ENCODE peak calls at places on chromosomes 2 and 18, in ten cellular contexts. R is choroid plexus epithelial cell, B is cardiac muscle cell, K is mesothelial cell of epicardium, C is cardiac fibroblast, Y is transverse colon, T is lung, U is AG09309, D is GM20000, O is H9. Z is an unnamed sample.

GRCh38 chr2:186554450-186554849 is 35.4 kb upstream of the ITGAV start:
- DNase-seq in R (no peak), B (no peak), K (no peak), C (peak), Y (no peak), T (no peak), U (no peak), D (no peak), O (no peak), Z (no peak)

GRCh38 chr2:85032621-85033020 is 61.7 kb downstream of the KCMF1 start:
- DNase-seq in R (peak), B (no peak), K (no peak), C (peak), Y (no peak), T (no peak), U (no peak), D (no peak), O (no peak), Z (no peak)

GRCh38 chr2:6784299-6784698 is 81.4 kb downstream of the CMPK2 start:
- DNase-seq in R (no peak), B (no peak), K (no peak), C (no peak), Y (no peak), T (no peak), U (no peak), D (no peak), O (no peak), Z (no peak)

GRCh38 chr18:74251297-74252031 is 40.3 kb downstream of the CYB5A start:
- DNase-seq in R (peak), B (no peak), K (no peak), C (peak), Y (no peak), T (no peak), U (peak), D (no peak), O (no peak), Z (no peak)

GRCh38 chr2:24115057-24115456 is 8.1 kb downstream of the PFN4 start:
- DNase-seq in R (peak), B (no peak), K (no peak), C (peak), Y (no peak), T (no peak), U (no peak), D (no peak), O (no peak), Z (no peak)

GRCh38 chr18:27824841-27825720 is 351.8 kb downstream of the CDH2 start:
- DNase-seq in R (no peak), B (no peak), K (no peak), C (no peak), Y (no peak), T (no peak), U (no peak), D (no peak), O (no peak), Z (no peak)

GRCh38 chr2:168515502-168515901 is 59.4 kb downstream of the CERS6 start:
- DNase-seq in R (peak), B (no peak), K (no peak), C (peak), Y (no peak), T (no peak), U (peak), D (no peak), O (no peak), Z (no peak)

GRCh38 chr2:98704499-98705332 is 26.2 kb downstream of the MGAT4A start:
- DNase-seq in R (no peak), B (no peak), K (no peak), C (no peak), Y (peak), T (no peak), U (no peak), D (no peak), O (no peak), Z (no peak)

GRCh38 chr2:193845604-193846003 is 1650.9 kb upstream of the TMEFF2 start:
- DNase-seq in R (no peak), B (no peak), K (no peak), C (no peak), Y (no peak), T (no peak), U (no peak), D (no peak), O (no peak), Z (no peak)
- TF ChIP-seq CTCF in R (no peak), B (no peak), K (no peak), C (no peak), Y (no peak), T (no peak), U (no peak), D (no peak), O (no peak), Z (no peak)

DNA sequence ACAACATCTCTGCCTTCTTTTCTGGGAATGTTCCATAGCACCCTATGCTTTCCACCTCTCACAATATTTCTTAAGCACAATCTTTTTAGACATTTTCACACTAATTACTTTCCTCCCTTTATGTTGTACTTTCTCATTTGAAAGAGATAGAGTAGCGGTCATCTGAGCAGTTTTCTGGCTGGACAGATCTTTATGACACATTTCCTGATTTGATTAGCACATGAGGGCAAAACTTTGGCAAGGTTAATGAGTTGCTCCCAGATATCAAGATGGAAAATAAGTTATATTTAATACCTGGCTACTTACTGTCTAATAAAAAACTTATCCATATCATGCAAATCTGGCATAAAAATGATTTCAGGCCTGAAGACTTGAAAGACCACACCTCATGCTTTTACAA is 723.9 kb downstream of the SOCS6 start:
- DNase-seq in R (no peak), B (no peak), K (no peak), C (no peak), Y (no peak), T (no peak), U (no peak), D (no peak), O (no peak), Z (no peak)
- TF ChIP-seq CTCF in R (no peak), B (no peak), K (no peak), C (no peak), Y (no peak), T (no peak), U (no peak), D (no peak), O (no peak), Z (no peak)

GRCh38 chr18:8938817-8939216 is 163.7 kb upstream of the NDUFV2 start:
- DNase-seq in R (no peak), B (no peak), K (no peak), C (peak), Y (no peak), T (no peak), U (no peak), D (no peak), O (no peak), Z (no peak)

GRCh38 chr18:8942909-8943545 is 159.5 kb upstream of the NDUFV2 start:
- DNase-seq in R (no peak), B (no peak), K (no peak), C (no peak), Y (no peak), T (no peak), U (no peak), D (no peak), O (no peak), Z (no peak)

GRCh38 chr18:8944871-8945245 is 157.6 kb upstream of the NDUFV2 start:
- DNase-seq in R (no peak), B (no peak), K (no peak), C (no peak), Y (no peak), T (no peak), U (no peak), D (no peak), O (no peak), Z (no peak)

GRCh38 chr18:8943900-8944870 is 158.3 kb upstream of the NDUFV2 start:
- DNase-seq in R (peak), B (no peak), K (no peak), C (peak), Y (no peak), T (no peak), U (peak), D (no peak), O (no peak), Z (no peak)

DNA sequence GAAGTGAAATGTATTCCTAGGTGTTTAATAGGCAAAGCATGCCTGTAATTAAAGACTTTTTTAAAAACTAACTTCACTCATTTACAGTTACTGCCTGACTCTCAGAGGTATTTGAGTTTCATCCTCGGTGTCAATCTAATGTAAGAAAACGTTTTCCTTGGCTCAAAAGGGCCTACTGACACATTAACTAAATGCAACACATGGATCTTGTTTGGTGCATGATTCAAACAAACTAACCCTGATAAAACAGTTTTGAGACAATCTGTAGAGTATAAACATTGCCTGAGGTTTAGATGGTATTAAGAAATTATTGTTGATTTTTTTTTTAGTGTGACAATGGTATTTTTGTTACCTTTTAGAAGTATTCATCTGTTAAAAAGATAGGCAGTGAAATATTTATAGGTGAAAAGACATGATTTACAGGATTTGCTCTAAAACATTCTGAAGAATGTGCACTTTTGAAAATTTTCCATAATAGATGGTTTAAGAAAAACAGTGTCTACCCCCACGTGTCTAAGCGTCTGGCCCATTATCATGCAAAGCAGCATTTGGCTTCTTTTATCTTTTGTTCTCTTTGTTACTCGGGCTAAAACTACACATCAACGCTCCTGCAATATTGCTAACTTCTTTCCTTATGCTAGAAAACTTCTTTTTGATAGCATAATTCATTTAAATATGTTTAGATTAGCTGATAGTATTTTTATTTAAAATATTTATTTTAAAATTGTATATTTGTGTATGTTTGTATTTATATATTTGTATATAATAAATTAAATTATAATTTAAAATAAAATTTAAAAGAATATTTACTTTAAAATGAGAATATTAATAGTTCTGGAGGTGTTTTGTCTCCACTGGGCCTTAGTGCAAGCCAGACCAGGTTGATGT is 160.2 kb upstream of the NDUFV2 start:
- DNase-seq in R (no peak), B (no peak), K (no peak), C (no peak), Y (no peak), T (no peak), U (no peak), D (no peak), O (no peak), Z (no peak)
- TF ChIP-seq CTCF in R (no peak), B (no peak), K (no peak), C (no peak), Y (no peak), T (no peak), U (no peak), D (no peak), O (no peak), Z (no peak)

DNA sequence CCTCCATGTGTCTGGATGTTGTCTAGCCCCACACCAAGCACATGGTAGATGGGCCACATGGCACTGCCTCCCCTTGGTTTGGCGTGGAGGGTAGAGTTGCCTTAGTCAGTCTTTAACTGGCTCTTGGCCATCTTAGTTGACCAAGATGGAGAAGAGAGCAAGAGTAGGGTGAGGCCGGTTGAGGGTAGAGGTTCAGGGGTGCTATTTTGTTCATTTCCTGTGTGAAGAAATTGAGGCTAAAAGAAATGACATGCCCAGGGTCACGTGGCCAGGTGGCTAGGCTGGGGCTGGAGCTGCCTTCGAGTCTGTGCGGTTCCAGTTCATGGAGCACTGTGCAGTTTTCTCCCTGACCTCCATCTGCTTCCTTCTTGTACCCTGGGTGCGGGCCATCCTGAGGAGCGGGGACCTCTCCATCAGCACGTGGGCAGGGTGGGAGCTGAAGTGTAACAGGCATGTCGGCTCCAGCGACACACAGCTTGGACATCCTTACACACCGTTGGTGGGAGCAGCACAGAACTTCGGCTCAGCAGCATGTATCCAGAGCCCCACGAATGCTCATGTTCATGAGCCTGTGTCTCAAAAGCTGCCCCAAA is 213.2 kb downstream of the GBX2 start:
- DNase-seq in R (no peak), B (no peak), K (no peak), C (no peak), Y (no peak), T (no peak), U (no peak), D (no peak), O (no peak), Z (no peak)
- TF ChIP-seq CTCF in R (no peak), B (no peak), K (no peak), C (no peak), Y (no peak), T (no peak), U (no peak), D (no peak), O (no peak), Z (no peak)

GRCh38 chr18:10032331-10032979 is 118.6 kb downstream of the VAPA start:
- DNase-seq in R (no peak), B (peak), K (no peak), C (no peak), Y (no peak), T (no peak), U (no peak), D (peak), O (peak), Z (no peak)
- TF ChIP-seq CTCF in R (peak), B (peak), K (no peak), C (no peak), Y (no peak), T (no peak), U (no peak), D (no peak), O (peak), Z (no peak)

DNA sequence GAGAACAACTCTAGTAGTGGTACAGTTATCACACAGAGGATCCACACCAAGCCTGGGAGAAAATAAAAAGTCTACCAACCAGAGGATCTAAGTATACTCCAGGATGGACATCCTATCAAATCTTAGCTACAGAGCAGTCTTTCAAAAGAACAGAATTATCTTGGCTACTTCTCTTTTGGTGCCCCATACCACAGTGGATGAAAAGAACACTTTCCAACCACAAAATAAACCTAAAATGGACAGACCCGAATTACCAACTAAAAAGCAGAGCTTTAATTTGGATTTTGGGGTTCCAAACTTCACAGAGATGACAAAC is 116.1 kb downstream of the SRBD1 start:
- DNase-seq in R (no peak), B (no peak), K (no peak), C (no peak), Y (no peak), T (no peak), U (no peak), D (no peak), O (no peak), Z (no peak)
- TF ChIP-seq CTCF in R (no peak), B (no peak), K (peak), C (no peak), Y (no peak), T (no peak), U (no peak), D (no peak), O (peak), Z (no peak)

DNA sequence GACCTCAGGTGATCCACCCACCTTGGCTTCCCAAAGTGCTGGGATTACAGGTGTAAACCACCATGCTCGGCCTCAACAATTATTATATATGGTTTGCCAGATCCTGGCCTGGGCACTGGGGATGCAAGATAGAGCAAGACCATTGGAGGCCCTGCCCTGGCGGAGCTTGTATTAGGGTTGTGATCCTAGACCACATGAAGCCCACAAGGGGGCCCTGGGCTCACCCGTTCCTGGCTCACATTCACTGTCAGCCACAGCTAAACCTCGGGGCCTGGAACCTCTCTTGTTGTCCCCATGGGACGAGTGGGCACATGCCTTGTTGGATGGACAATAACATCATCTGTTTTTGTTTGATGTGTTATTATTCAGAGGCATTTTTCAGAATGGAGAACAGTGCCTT is 14.9 kb downstream of the HPCAL1 start:
- DNase-seq in R (no peak), B (no peak), K (no peak), C (no peak), Y (no peak), T (no peak), U (no peak), D (no peak), O (no peak), Z (no peak)
- TF ChIP-seq CTCF in R (no peak), B (no peak), K (no peak), C (no peak), Y (no peak), T (no peak), U (no peak), D (no peak), O (peak), Z (no peak)

Z was measured in neural crest cell.